ENCODE peak calls at places on chromosomes 3 and 15, in seven cellular contexts. One of them, this sample, is unnamed.

GRCh38 chr15:68794869-68795268 is 25.8 kb downstream of the ANP32A start:
- DNase-seq in ovary: no peak
- DNase-seq in GM23338: no peak
- DNase-seq in caudate nucleus: no peak
- DNase-seq in vagina: no peak
- DNase-seq in lower lobe of right lung: no peak
- DNase-seq in mammary epithelial cell: no peak
- DNase-seq in this sample: no peak

GRCh38 chr3:188455748-188456147 is 301.8 kb downstream of the LPP start:
- DNase-seq in mammary epithelial cell: no peak
- DNase-seq in caudate nucleus: no peak
- DNase-seq in lower lobe of right lung: no peak
- DNase-seq in ovary: no peak
- DNase-seq in vagina: no peak
- DNase-seq in GM23338: no peak
- DNase-seq in this sample: no peak

GRCh38 chr3:121834079-121834730 is 655 bp downstream of the IQCB1 start:
- DNase-seq in ovary: peak
- DNase-seq in mammary epithelial cell: peak
- DNase-seq in vagina: no peak
- DNase-seq in caudate nucleus: no peak
- DNase-seq in lower lobe of right lung: no peak
- DNase-seq in GM23338: peak
- DNase-seq in this sample: no peak

GRCh38 chr3:167829057-167829456 is 93.5 kb downstream of the SERPINI1 start:
- DNase-seq in vagina: no peak
- DNase-seq in caudate nucleus: no peak
- DNase-seq in mammary epithelial cell: no peak
- DNase-seq in GM23338: no peak
- DNase-seq in lower lobe of right lung: no peak
- DNase-seq in ovary: no peak
- DNase-seq in this sample: no peak

GRCh38 chr15:80404719-80405553 is 754 bp downstream of the ARNT2 start:
- DNase-seq in lower lobe of right lung: no peak
- DNase-seq in vagina: no peak
- DNase-seq in mammary epithelial cell: no peak
- DNase-seq in ovary: peak
- DNase-seq in GM23338: peak
- DNase-seq in caudate nucleus: peak
- DNase-seq in this sample: peak

GRCh38 chr3:192188218-192188835 is 539.0 kb downstream of the FGF12 start:
- DNase-seq in ovary: no peak
- DNase-seq in caudate nucleus: no peak
- DNase-seq in vagina: no peak
- DNase-seq in lower lobe of right lung: peak
- DNase-seq in GM23338: peak
- DNase-seq in mammary epithelial cell: peak
- DNase-seq in this sample: no peak

GRCh38 chr15:39145854-39146253 is 435.0 kb upstream of the THBS1 start:
- DNase-seq in lower lobe of right lung: no peak
- DNase-seq in GM23338: no peak
- DNase-seq in vagina: no peak
- DNase-seq in ovary: no peak
- DNase-seq in caudate nucleus: no peak
- DNase-seq in mammary epithelial cell: no peak
- DNase-seq in this sample: no peak

GRCh38 chr3:45026038-45026437 is at the start of gene CLEC3B:
- DNase-seq in ovary: peak
- DNase-seq in lower lobe of right lung: peak
- DNase-seq in mammary epithelial cell: no peak
- DNase-seq in caudate nucleus: no peak
- DNase-seq in vagina: no peak
- DNase-seq in GM23338: no peak
- DNase-seq in this sample: no peak

GRCh38 chr15:62068071-62068786 is 1.5 kb downstream of the C2CD4A start:
- DNase-seq in lower lobe of right lung: peak
- DNase-seq in mammary epithelial cell: peak
- DNase-seq in vagina: no peak
- DNase-seq in caudate nucleus: no peak
- DNase-seq in GM23338: peak
- DNase-seq in ovary: peak
- DNase-seq in this sample: peak

GRCh38 chr3:48656841-48657281 is 5.8 kb downstream of the CELSR3 start:
- DNase-seq in lower lobe of right lung: no peak
- DNase-seq in mammary epithelial cell: no peak
- DNase-seq in caudate nucleus: no peak
- DNase-seq in vagina: no peak
- DNase-seq in GM23338: peak
- DNase-seq in ovary: no peak
- DNase-seq in this sample: no peak

GRCh38 chr3:167866321-167866720 is 130.8 kb downstream of the SERPINI1 start:
- DNase-seq in lower lobe of right lung: no peak
- DNase-seq in vagina: no peak
- DNase-seq in ovary: no peak
- DNase-seq in GM23338: no peak
- DNase-seq in mammary epithelial cell: no peak
- DNase-seq in caudate nucleus: no peak
- DNase-seq in this sample: no peak

DNA sequence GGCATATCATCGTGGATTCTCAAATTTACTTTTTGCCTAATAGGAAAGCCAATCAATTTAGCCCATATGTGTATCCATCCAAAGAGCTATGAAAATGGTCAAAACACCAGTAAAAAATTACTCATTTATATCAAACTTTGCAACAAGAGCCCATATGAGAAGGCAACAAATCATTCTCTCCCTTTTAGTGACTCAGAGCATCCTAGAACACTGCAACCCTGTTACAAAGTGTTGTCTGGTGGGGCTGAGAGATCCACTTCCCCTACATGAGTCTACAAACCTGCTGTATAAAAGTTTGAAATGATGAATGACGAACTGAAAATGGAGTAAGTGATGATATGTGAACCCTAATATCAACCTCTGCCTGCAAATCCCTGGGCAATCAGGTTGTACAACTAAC is 23.3 kb downstream of the PDZRN3 start:
- DNase-seq in lower lobe of right lung: no peak
- DNase-seq in mammary epithelial cell: no peak
- DNase-seq in caudate nucleus: no peak
- DNase-seq in GM23338: no peak
- DNase-seq in ovary: no peak
- DNase-seq in vagina: no peak
- DNase-seq in this sample: no peak
- H3K27ac ChIP-seq in lower lobe of right lung: peak
- H3K27ac ChIP-seq in mammary epithelial cell: no peak
- H3K27ac ChIP-seq in caudate nucleus: no peak
- H3K27ac ChIP-seq in GM23338: no peak
- H3K27ac ChIP-seq in ovary: no peak
- H3K27ac ChIP-seq in vagina: peak
- H3K27ac ChIP-seq in this sample: no peak

DNA sequence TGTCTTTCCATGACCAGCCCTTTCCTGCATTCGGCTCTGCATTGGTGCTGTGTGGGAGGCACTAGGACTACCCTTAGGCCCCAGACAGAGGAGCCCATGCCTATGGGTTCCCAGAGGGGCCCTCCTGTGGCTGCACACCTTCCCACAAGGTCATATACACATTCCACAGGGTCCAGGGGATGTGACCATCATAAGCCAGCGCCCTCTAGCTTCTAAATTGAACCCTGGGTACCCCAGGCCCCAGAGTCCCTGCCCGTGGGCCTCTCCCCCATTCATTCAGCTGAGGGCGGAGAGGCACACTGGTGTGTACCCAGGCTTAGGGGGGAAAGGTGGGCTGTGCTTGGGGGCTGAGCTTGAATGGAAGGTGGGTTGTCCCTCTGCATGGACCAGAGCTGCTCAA is 10.2 kb upstream of the SLC6A6 start:
- DNase-seq in GM23338: peak
- DNase-seq in lower lobe of right lung: no peak
- DNase-seq in ovary: no peak
- DNase-seq in vagina: no peak
- DNase-seq in mammary epithelial cell: no peak
- DNase-seq in caudate nucleus: no peak
- DNase-seq in this sample: no peak
- H3K27ac ChIP-seq in GM23338: no peak
- H3K27ac ChIP-seq in lower lobe of right lung: no peak
- H3K27ac ChIP-seq in ovary: no peak
- H3K27ac ChIP-seq in vagina: peak
- H3K27ac ChIP-seq in mammary epithelial cell: no peak
- H3K27ac ChIP-seq in caudate nucleus: no peak
- H3K27ac ChIP-seq in this sample: no peak

DNA sequence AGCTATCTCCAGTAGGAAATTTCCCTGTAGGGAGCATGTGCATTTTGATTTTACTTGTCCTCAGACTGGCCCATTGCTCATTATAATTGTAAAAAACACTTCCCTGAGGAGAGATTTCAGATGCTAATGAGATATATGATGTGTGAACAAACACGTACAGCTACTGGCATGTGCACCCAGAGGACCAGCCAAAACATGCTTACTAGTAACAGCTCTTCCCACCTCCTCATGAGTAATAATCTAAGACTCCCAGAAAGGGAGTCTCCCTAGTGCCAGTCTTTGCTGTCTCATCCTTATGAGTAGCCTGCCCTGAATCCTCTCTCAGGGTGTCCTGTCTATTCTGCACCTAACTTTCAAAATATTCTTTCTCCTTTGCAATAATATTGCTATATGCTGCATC is 43.4 kb downstream of the FBXO22 start:
- DNase-seq in GM23338: no peak
- DNase-seq in lower lobe of right lung: no peak
- DNase-seq in mammary epithelial cell: peak
- DNase-seq in vagina: no peak
- DNase-seq in caudate nucleus: no peak
- DNase-seq in ovary: no peak
- DNase-seq in this sample: no peak
- H3K27ac ChIP-seq in GM23338: no peak
- H3K27ac ChIP-seq in lower lobe of right lung: no peak
- H3K27ac ChIP-seq in mammary epithelial cell: peak
- H3K27ac ChIP-seq in vagina: no peak
- H3K27ac ChIP-seq in caudate nucleus: no peak
- H3K27ac ChIP-seq in ovary: no peak
- H3K27ac ChIP-seq in this sample: no peak

GRCh38 chr3:132135628-132136333 is 101.0 kb upstream of the CPNE4 start:
- DNase-seq in lower lobe of right lung: no peak
- DNase-seq in vagina: no peak
- DNase-seq in ovary: no peak
- DNase-seq in mammary epithelial cell: peak
- DNase-seq in GM23338: peak
- DNase-seq in caudate nucleus: no peak
- DNase-seq in this sample: no peak
- H3K27ac ChIP-seq in lower lobe of right lung: no peak
- H3K27ac ChIP-seq in vagina: no peak
- H3K27ac ChIP-seq in ovary: no peak
- H3K27ac ChIP-seq in mammary epithelial cell: peak
- H3K27ac ChIP-seq in GM23338: no peak
- H3K27ac ChIP-seq in caudate nucleus: no peak
- H3K27ac ChIP-seq in this sample: no peak

GRCh38 chr3:66304293-66304692 is 83.5 kb downstream of the SLC25A26 start:
- DNase-seq in GM23338: no peak
- DNase-seq in mammary epithelial cell: no peak
- DNase-seq in vagina: no peak
- DNase-seq in lower lobe of right lung: no peak
- DNase-seq in ovary: no peak
- DNase-seq in caudate nucleus: no peak
- DNase-seq in this sample: no peak
- H3K27ac ChIP-seq in GM23338: no peak
- H3K27ac ChIP-seq in mammary epithelial cell: no peak
- H3K27ac ChIP-seq in vagina: no peak
- H3K27ac ChIP-seq in lower lobe of right lung: no peak
- H3K27ac ChIP-seq in ovary: no peak
- H3K27ac ChIP-seq in caudate nucleus: no peak
- H3K27ac ChIP-seq in this sample: no peak

GRCh38 chr3:177598110-177598833 is 401.0 kb upstream of the TBL1XR1 start:
- DNase-seq in mammary epithelial cell: no peak
- DNase-seq in GM23338: no peak
- DNase-seq in vagina: no peak
- DNase-seq in lower lobe of right lung: no peak
- DNase-seq in caudate nucleus: no peak
- DNase-seq in ovary: no peak
- DNase-seq in this sample: no peak
- H3K27ac ChIP-seq in mammary epithelial cell: peak
- H3K27ac ChIP-seq in GM23338: no peak
- H3K27ac ChIP-seq in vagina: peak
- H3K27ac ChIP-seq in lower lobe of right lung: peak
- H3K27ac ChIP-seq in caudate nucleus: peak
- H3K27ac ChIP-seq in ovary: no peak
- H3K27ac ChIP-seq in this sample: peak

GRCh38 chr3:149527531-149528343 is 53.2 kb downstream of the TM4SF4 start:
- DNase-seq in mammary epithelial cell: no peak
- DNase-seq in ovary: no peak
- DNase-seq in lower lobe of right lung: peak
- DNase-seq in vagina: no peak
- DNase-seq in caudate nucleus: no peak
- DNase-seq in GM23338: no peak
- DNase-seq in this sample: no peak
- H3K27ac ChIP-seq in mammary epithelial cell: no peak
- H3K27ac ChIP-seq in ovary: no peak
- H3K27ac ChIP-seq in lower lobe of right lung: peak
- H3K27ac ChIP-seq in vagina: peak
- H3K27ac ChIP-seq in caudate nucleus: peak
- H3K27ac ChIP-seq in GM23338: peak
- H3K27ac ChIP-seq in this sample: no peak

DNA sequence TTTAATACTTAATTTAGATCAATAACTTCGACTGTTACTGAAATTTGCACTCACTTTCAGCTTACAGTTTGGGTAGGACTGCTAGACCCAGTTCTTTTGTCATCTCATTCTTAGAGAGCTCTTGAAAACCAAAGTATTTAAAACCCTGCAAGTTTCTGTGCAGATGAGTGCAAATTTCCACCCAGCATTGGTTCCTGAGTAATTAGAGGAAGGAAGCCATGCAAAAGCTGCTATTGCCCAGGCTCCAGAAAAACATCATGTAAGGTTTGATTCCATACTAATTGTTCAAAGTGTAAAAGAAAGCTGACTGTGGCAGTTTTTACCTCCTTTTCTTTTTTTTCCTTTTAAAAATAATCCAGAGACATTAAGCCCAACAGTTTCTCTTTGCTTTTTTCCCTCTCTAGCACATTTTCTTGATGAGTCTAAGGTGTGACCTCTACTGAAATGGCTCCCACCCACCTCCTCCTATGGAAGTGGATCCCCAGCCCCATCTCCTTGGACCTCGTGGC is 30.3 kb downstream of the ABHD2 start:
- DNase-seq in lower lobe of right lung: no peak
- DNase-seq in ovary: no peak
- DNase-seq in caudate nucleus: no peak
- DNase-seq in mammary epithelial cell: no peak
- DNase-seq in GM23338: no peak
- DNase-seq in vagina: no peak
- DNase-seq in this sample: no peak
- H3K27ac ChIP-seq in lower lobe of right lung: peak
- H3K27ac ChIP-seq in ovary: no peak
- H3K27ac ChIP-seq in caudate nucleus: peak
- H3K27ac ChIP-seq in mammary epithelial cell: no peak
- H3K27ac ChIP-seq in GM23338: no peak
- H3K27ac ChIP-seq in vagina: peak
- H3K27ac ChIP-seq in this sample: no peak

DNA sequence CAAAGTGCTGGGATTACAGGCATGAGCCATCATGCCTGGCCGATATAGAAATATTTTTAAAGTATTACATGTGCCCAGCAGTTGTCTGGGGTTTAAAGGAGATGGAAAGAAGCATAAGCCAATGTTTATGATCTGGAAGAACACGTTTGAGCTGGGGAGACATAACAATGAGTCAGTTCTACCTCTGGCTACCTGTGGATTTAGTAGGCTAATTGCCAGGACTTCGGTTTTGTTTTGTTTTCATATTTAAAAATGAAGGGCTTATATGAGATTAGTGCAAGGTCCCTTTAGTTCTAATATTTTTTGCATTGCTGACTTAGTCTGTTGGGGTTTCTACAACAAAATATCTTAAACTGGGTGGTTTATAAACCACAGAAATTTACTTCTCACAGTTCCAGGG is 22.9 kb upstream of the TNFSF10 start:
- DNase-seq in ovary: no peak
- DNase-seq in GM23338: no peak
- DNase-seq in lower lobe of right lung: no peak
- DNase-seq in caudate nucleus: no peak
- DNase-seq in mammary epithelial cell: peak
- DNase-seq in vagina: no peak
- DNase-seq in this sample: no peak
- H3K27ac ChIP-seq in ovary: no peak
- H3K27ac ChIP-seq in GM23338: no peak
- H3K27ac ChIP-seq in lower lobe of right lung: peak
- H3K27ac ChIP-seq in caudate nucleus: no peak
- H3K27ac ChIP-seq in mammary epithelial cell: peak
- H3K27ac ChIP-seq in vagina: no peak
- H3K27ac ChIP-seq in this sample: no peak